ENCODE peak calls at places on chromosome 21, in six cellular contexts. Z, H, K, G, E and N are unnamed samples. For H3K4me1, the result is how much of the 10 kb centered on the place peaks cover.

GRCh38 chr21:45550552-45551210 is 8.4 kb upstream of the SLC19A1 start:
- DNase-seq in Z (no peak), H (no peak), K (peak), G (no peak), E (no peak), N (no peak)

GRCh38 chr21:26096972-26097371 is 73.6 kb downstream of the APP start:
- DNase-seq in Z (no peak), H (no peak), K (no peak), G (no peak), E (no peak), N (no peak)

GRCh38 chr21:41381731-41382130 is 19.9 kb downstream of the MX2 start:
- DNase-seq in Z (no peak), H (no peak), K (no peak), G (no peak), E (no peak), N (no peak)

GRCh38 chr21:25980710-25981109 is 189.9 kb downstream of the APP start:
- DNase-seq in Z (no peak), H (no peak), K (no peak), G (no peak), E (no peak), N (no peak)

GRCh38 chr21:24649691-24650090 is 957.6 kb downstream of the MRPL39 start:
- DNase-seq in Z (no peak), H (no peak), K (no peak), G (no peak), E (no peak), N (no peak)

GRCh38 chr21:43924421-43925095 is 59.5 kb downstream of the AGPAT3 start:
- DNase-seq in Z (no peak), H (no peak), K (no peak), G (no peak), E (no peak), N (no peak)

GRCh38 chr21:44392916-44393315 is 39.5 kb downstream of the TRPM2 start:
- DNase-seq in Z (no peak), H (no peak), K (no peak), G (no peak), E (peak), N (no peak)

GRCh38 chr21:43775795-43776430 is at the start of gene CSTB:
- DNase-seq in Z (peak), H (no peak), K (peak), G (peak), E (peak), N (no peak)

GRCh38 chr21:31298618-31299269 is 45.3 kb downstream of the TIAM1 start:
- DNase-seq in Z (no peak), H (no peak), K (no peak), G (no peak), E (no peak), N (no peak)

GRCh38 chr21:38768385-38769071 is 37.2 kb upstream of the ETS2 start:
- DNase-seq in Z (no peak), H (no peak), K (peak), G (no peak), E (peak), N (no peak)

GRCh38 chr21:44888581-44889550 is 15.4 kb upstream of the PTTG1IP start:
- DNase-seq in Z (no peak), H (no peak), K (no peak), G (no peak), E (no peak), N (no peak)

GRCh38 chr21:44895859-44896258 is 22.4 kb upstream of the PTTG1IP start:
- DNase-seq in Z (no peak), H (no peak), K (no peak), G (no peak), E (no peak), N (no peak)

GRCh38 chr21:14942801-14943490 is 121.9 kb downstream of the NRIP1 start:
- DNase-seq in Z (no peak), H (no peak), K (no peak), G (no peak), E (no peak), N (no peak)

GRCh38 chr21:14949603-14950002 is 115.2 kb downstream of the NRIP1 start:
- DNase-seq in Z (no peak), H (no peak), K (no peak), G (no peak), E (no peak), N (no peak)

GRCh38 chr21:14943636-14944035 is 121.2 kb downstream of the NRIP1 start:
- DNase-seq in Z (no peak), H (no peak), K (no peak), G (no peak), E (no peak), N (no peak)

GRCh38 chr21:14947613-14948160 is 117.1 kb downstream of the NRIP1 start:
- DNase-seq in Z (no peak), H (no peak), K (no peak), G (no peak), E (no peak), N (no peak)

DNA sequence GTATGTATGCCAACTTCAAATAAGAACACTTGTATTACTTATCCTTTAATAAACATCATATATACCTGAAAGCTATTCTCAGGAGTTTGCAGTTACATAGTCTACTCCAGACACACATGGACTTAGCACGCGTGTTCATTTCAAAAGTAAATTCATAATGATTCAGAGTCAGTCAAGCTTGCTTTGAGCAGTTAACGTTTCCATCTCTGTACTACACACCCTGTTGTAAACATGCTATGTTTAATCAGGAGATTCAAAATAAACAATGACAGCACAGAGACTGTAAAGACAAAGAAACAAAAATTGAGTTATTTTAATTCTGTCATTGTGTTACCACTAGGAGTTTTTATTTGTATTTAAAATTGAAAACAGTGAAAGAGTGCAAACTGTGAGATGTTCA is 119.6 kb downstream of the NRIP1 start:
- DNase-seq in Z (no peak), H (no peak), K (no peak), G (no peak), E (no peak), N (no peak)
- H3K4me3 ChIP-seq in Z (no peak), H (no peak), K (no peak), G (no peak), E (no peak), N (no peak)

GRCh38 chr21:35044770-35045538 is 4.1 kb downstream of the RUNX1 start:
- DNase-seq in Z (no peak), H (no peak), K (no peak), G (no peak), E (no peak), N (no peak)
- H3K4me1 ChIP-seq in Z (under half), H (under half), K (half or more), G (under half), E (under half), N (under half)

GRCh38 chr21:29639366-29640232 is 300.2 kb downstream of the GRIK1 start:
- DNase-seq in Z (no peak), H (no peak), K (peak), G (no peak), E (no peak), N (no peak)

GRCh38 chr21:29637126-29637525 is 302.7 kb downstream of the GRIK1 start:
- DNase-seq in Z (no peak), H (no peak), K (no peak), G (no peak), E (no peak), N (no peak)

GRCh38 chr21:29638761-29639327 is 301.0 kb downstream of the GRIK1 start:
- DNase-seq in Z (no peak), H (no peak), K (peak), G (no peak), E (no peak), N (no peak)

GRCh38 chr21:29637553-29637952 is 302.2 kb downstream of the GRIK1 start:
- DNase-seq in Z (no peak), H (no peak), K (no peak), G (no peak), E (no peak), N (no peak)

GRCh38 chr21:29638138-29638537 is 301.7 kb downstream of the GRIK1 start:
- DNase-seq in Z (no peak), H (no peak), K (no peak), G (no peak), E (no peak), N (no peak)
- H3K4me3 ChIP-seq in Z (no peak), H (no peak), K (no peak), G (no peak), E (no peak), N (no peak)

GRCh38 chr21:36701912-36702621 is 3.2 kb downstream of the SIM2 start:
- DNase-seq in Z (no peak), H (no peak), K (no peak), G (no peak), E (no peak), N (no peak)
- H3K4me1 ChIP-seq in Z (under half), H (under half), K (under half), G (under half), E (under half), N (half or more)

DNA sequence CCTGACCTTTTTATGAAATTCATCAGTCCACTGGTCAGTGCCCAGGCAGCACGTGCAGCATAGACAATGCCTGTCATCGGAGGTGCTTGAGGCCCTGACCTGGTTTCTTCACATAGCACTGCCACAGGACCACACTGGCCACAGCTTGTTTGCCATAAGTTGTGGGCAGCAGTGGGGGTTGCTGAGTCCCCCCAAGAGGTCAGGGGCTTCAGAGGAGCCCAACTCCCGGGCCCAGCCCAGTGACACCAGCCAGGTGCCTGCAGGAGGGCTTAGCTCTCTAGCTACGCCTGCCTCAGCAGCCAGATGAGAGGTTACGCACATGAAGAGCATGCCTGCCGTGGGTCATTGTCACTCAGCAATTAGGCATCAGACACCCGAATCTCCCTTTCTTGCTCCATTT is 41.6 kb downstream of the UBASH3A start:
- DNase-seq in Z (no peak), H (no peak), K (no peak), G (no peak), E (no peak), N (no peak)
- H3K4me3 ChIP-seq in Z (no peak), H (no peak), K (no peak), G (no peak), E (no peak), N (no peak)